ENCODE peak calls at places on chromosomes 13 and 19, in seven cellular contexts. D is CD8-positive, alpha-beta T cell; X is aorta; I is ovary; Y is suprapubic skin; G is thyroid gland; A is kidney. S is an unnamed sample.

GRCh38 chr13:109738298-109738746 is 48.1 kb downstream of the IRS2 start:
- DNase-seq in D (no peak), X (no peak), I (no peak), Y (no peak), G (no peak), A (no peak), S (no peak)

GRCh38 chr13:74210693-74211393 is 76.6 kb upstream of the KLF12 start:
- DNase-seq in D (no peak), X (peak; percentile 55), I (no peak), Y (no peak), G (no peak), A (no peak), S (peak; percentile 14)

GRCh38 chr19:45885556-45886426 is at the start of gene IRF2BP1:
- DNase-seq in D (peak; percentile 81), X (peak; percentile 95), I (peak; percentile 95), Y (peak; percentile 95), G (peak; percentile 93), A (peak; percentile 97), S (peak; percentile 96)

GRCh38 chr19:31149306-31149975 is 199.8 kb downstream of the TSHZ3 start:
- DNase-seq in D (no peak), X (no peak), I (no peak), Y (no peak), G (no peak), A (no peak), S (no peak)

GRCh38 chr13:108437496-108437895 is 168.0 kb downstream of the TNFSF13B start:
- DNase-seq in D (no peak), X (no peak), I (no peak), Y (no peak), G (no peak), A (no peak), S (no peak)

GRCh38 chr19:12913011-12913561 is 6.0 kb downstream of the SYCE2 start:
- DNase-seq in D (no peak), X (peak; percentile 80), I (peak; percentile 82), Y (peak; percentile 75), G (peak; percentile 89), A (peak; percentile 92), S (peak; percentile 77)

GRCh38 chr13:91459485-91459884 is 61.1 kb downstream of the GPC5 start:
- DNase-seq in D (no peak), X (no peak), I (no peak), Y (no peak), G (no peak), A (no peak), S (no peak)

GRCh38 chr13:26929971-26930730 is 169.6 kb upstream of the GPR12 start:
- DNase-seq in D (peak; percentile 51), X (peak; percentile 73), I (peak; percentile 69), Y (no peak), G (peak; percentile 47), A (no peak), S (peak; percentile 83)

GRCh38 chr13:26721251-26721939 is 39.2 kb downstream of the GPR12 start:
- DNase-seq in D (no peak), X (peak; percentile 53), I (no peak), Y (no peak), G (no peak), A (no peak), S (no peak)

GRCh38 chr19:24054044-24054935 is 32.7 kb upstream of the ZNF254 start:
- DNase-seq in D (no peak), X (no peak), I (no peak), Y (peak; percentile 65), G (no peak), A (no peak), S (no peak)

GRCh38 chr13:113216165-113217056 is 7.0 kb downstream of the CUL4A start:
- DNase-seq in D (no peak), X (no peak), I (no peak), Y (no peak), G (peak; percentile 80), A (no peak), S (no peak)
- H3K27ac ChIP-seq in D (no peak overlapping the region), X (no peak overlapping the region), I (no peak overlapping the region), Y (peak overlapping the region; percentile 6), G (peak overlapping the region; percentile 47), A (peak overlapping the region; percentile 20), S (no peak overlapping the region)

GRCh38 chr13:30623392-30623791 is 5.7 kb downstream of the USPL1 start:
- DNase-seq in D (no peak), X (no peak), I (no peak), Y (no peak), G (no peak), A (no peak), S (no peak)
- H3K27ac ChIP-seq in D (no peak overlapping the region), X (no peak overlapping the region), I (no peak overlapping the region), Y (no peak overlapping the region), G (no peak overlapping the region), A (no peak overlapping the region), S (no peak overlapping the region)

GRCh38 chr19:55598719-55599467 is 424 bp downstream of the FIZ1 start:
- DNase-seq in D (peak; percentile 90), X (peak; percentile 95), I (peak; percentile 96), Y (peak; percentile 97), G (peak; percentile 83), A (peak; percentile 98), S (peak; percentile 95)

GRCh38 chr19:55597493-55597892 is 1.8 kb downstream of the FIZ1 start:
- DNase-seq in D (no peak), X (no peak), I (peak; percentile 44), Y (no peak), G (no peak), A (peak; percentile 81), S (no peak)

GRCh38 chr19:55596304-55596703 is 3.0 kb downstream of the FIZ1 start:
- DNase-seq in D (no peak), X (no peak), I (no peak), Y (no peak), G (no peak), A (no peak), S (no peak)

GRCh38 chr19:55599468-55600335 is at the start of the genes FIZ1 and ZNF524:
- DNase-seq in D (peak; percentile 90), X (peak; percentile 99), I (peak; percentile 99), Y (peak; percentile 100), G (peak; percentile 99), A (peak; percentile 99), S (peak; percentile 99)

DNA sequence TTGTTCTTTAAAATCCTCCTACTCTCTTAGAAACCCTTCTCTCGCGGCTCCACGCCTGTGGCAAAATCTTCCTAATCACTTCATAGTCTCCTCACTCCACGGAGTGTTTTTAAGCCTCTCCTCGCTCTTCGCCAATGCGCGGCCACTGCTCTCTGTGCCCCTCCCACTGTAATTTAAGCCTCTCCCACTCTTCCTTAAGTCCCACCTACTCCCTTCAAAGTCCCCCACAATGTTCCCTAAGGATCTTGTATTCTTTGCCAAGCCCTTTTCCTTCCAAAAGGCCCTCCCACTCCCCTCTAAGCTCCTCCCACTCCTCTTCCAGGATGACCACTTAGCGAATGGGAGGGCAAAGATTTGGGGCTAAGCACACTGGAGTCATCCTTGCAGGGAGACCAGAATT is 1.3 kb downstream of the FIZ1 start:
- DNase-seq in D (no peak), X (no peak), I (no peak), Y (no peak), G (no peak), A (no peak), S (no peak)
- H3K27ac ChIP-seq in D (no peak overlapping the region), X (no peak overlapping the region), I (no peak overlapping the region), Y (no peak overlapping the region), G (no peak overlapping the region), A (no peak overlapping the region), S (no peak overlapping the region)

GRCh38 chr13:106566682-106567420 is 1.1 kb downstream of the ARGLU1 start:
- DNase-seq in D (no peak), X (peak; percentile 76), I (peak; percentile 59), Y (no peak), G (peak; percentile 54), A (peak; percentile 83), S (peak; percentile 73)
- H3K27ac ChIP-seq in D (peak overlapping the region; percentile 91), X (peak overlapping the region; percentile 58), I (peak overlapping the region; percentile 89), Y (peak overlapping the region; percentile 98), G (peak overlapping the region; percentile 98), A (peak overlapping the region; percentile 96), S (peak overlapping the region; percentile 98)

GRCh38 chr19:1933942-1934341 is 7.0 kb upstream of the CSNK1G2 start:
- DNase-seq in D (no peak), X (no peak), I (no peak), Y (no peak), G (no peak), A (no peak), S (no peak)
- H3K27ac ChIP-seq in D (no peak overlapping the region), X (no peak overlapping the region), I (no peak overlapping the region), Y (no peak overlapping the region), G (no peak overlapping the region), A (no peak overlapping the region), S (no peak overlapping the region)

GRCh38 chr19:34316247-34316646 is 48.7 kb upstream of the GPI start:
- DNase-seq in D (no peak), X (no peak), I (no peak), Y (no peak), G (no peak), A (no peak), S (no peak)

GRCh38 chr19:34317311-34317927 is 47.6 kb upstream of the GPI start:
- DNase-seq in D (no peak), X (no peak), I (no peak), Y (no peak), G (peak; percentile 28), A (no peak), S (peak; percentile 38)

GRCh38 chr19:34314437-34315313 is 50.3 kb upstream of the GPI start:
- DNase-seq in D (no peak), X (no peak), I (no peak), Y (no peak), G (no peak), A (no peak), S (no peak)

GRCh38 chr19:34319230-34319585 is 45.8 kb upstream of the GPI start:
- DNase-seq in D (no peak), X (no peak), I (no peak), Y (no peak), G (no peak), A (no peak), S (no peak)

GRCh38 chr19:34316741-34317241 is 48.2 kb upstream of the GPI start:
- DNase-seq in D (no peak), X (no peak), I (no peak), Y (no peak), G (no peak), A (no peak), S (no peak)
- H3K27ac ChIP-seq in D (no peak overlapping the region), X (no peak overlapping the region), I (no peak overlapping the region), Y (peak overlapping the region; percentile 50), G (peak overlapping the region; percentile 47), A (peak overlapping the region; percentile 15), S (peak overlapping the region; percentile 68)

GRCh38 chr13:28574617-28575142 is 79.8 kb upstream of the FLT1 start:
- DNase-seq in D (no peak), X (peak; percentile 62), I (no peak), Y (no peak), G (no peak), A (no peak), S (no peak)
- H3K27ac ChIP-seq in D (no peak overlapping the region), X (no peak overlapping the region), I (no peak overlapping the region), Y (no peak overlapping the region), G (no peak overlapping the region), A (no peak overlapping the region), S (no peak overlapping the region)

S was measured in testis.